ENCODE peak calls at places on chromosomes 7 and 10, in seven cellular contexts. P is testis, N is fibroblast of lung, X is transverse colon, R is AG09309, F is nephron progenitor cell, D is A549. Y is an unnamed sample.

GRCh38 chr7:26410156-26410555 is 118.5 kb downstream of the SNX10 start:
- DNase-seq in F (no peak), N (no peak), D (no peak), R (no peak), X (no peak), P (no peak), Y (no peak)

GRCh38 chr10:126759531-126759930 is 89.0 kb upstream of the C10orf90 start:
- DNase-seq in P (no peak), F (no peak), R (no peak), D (no peak), N (no peak), X (no peak), Y (no peak)

GRCh38 chr10:104447331-104447730 is 93.7 kb downstream of the CFAP58 start:
- DNase-seq in P (no peak), D (no peak), N (no peak), R (no peak), X (no peak), F (no peak), Y (no peak)

GRCh38 chr7:46839651-46840050 is 742.3 kb downstream of the TNS3 start:
- DNase-seq in P (no peak), X (no peak), F (no peak), R (no peak), N (no peak), D (no peak), Y (no peak)

GRCh38 chr10:35565602-35566061 is 39.5 kb upstream of the GJD4 start:
- DNase-seq in R (no peak), D (no peak), P (no peak), N (no peak), X (no peak), F (no peak), Y (no peak)

GRCh38 chr7:29921404-29922010 is 68.1 kb downstream of the SCRN1 start:
- DNase-seq in R (peak), P (peak), F (peak), D (peak), N (peak), X (peak), Y (no peak)

GRCh38 chr10:89373916-89374711 is 3.7 kb upstream of the IFIT1B start:
- DNase-seq in D (no peak), F (no peak), R (peak), X (peak), P (peak), N (peak), Y (peak)

GRCh38 chr10:124387078-124387874 is 31.4 kb downstream of the OAT start:
- DNase-seq in F (no peak), R (no peak), D (peak), P (no peak), X (no peak), N (no peak), Y (no peak)

GRCh38 chr10:91909178-91909677 is at the start of gene FGFBP3:
- DNase-seq in X (peak), F (peak), D (peak), P (peak), R (no peak), N (peak), Y (no peak)

GRCh38 chr10:123790132-123790885 is 101.3 kb downstream of the CPXM2 start:
- DNase-seq in D (no peak), R (no peak), F (no peak), P (no peak), N (no peak), X (no peak), Y (no peak)

GRCh38 chr10:62023289-62023688 is 121.8 kb downstream of the ARID5B start:
- DNase-seq in F (no peak), D (no peak), N (no peak), X (no peak), R (no peak), P (no peak), Y (no peak)

GRCh38 chr7:142568430-142569097 is 180.7 kb upstream of the PRSS1 start:
- DNase-seq in N (peak), D (peak), F (no peak), P (no peak), X (no peak), R (peak), Y (no peak)

GRCh38 chr10:114188001-114188400 is 8.8 kb downstream of the TDRD1 start:
- DNase-seq in F (no peak), D (no peak), N (no peak), X (no peak), P (no peak), R (no peak), Y (no peak)

DNA sequence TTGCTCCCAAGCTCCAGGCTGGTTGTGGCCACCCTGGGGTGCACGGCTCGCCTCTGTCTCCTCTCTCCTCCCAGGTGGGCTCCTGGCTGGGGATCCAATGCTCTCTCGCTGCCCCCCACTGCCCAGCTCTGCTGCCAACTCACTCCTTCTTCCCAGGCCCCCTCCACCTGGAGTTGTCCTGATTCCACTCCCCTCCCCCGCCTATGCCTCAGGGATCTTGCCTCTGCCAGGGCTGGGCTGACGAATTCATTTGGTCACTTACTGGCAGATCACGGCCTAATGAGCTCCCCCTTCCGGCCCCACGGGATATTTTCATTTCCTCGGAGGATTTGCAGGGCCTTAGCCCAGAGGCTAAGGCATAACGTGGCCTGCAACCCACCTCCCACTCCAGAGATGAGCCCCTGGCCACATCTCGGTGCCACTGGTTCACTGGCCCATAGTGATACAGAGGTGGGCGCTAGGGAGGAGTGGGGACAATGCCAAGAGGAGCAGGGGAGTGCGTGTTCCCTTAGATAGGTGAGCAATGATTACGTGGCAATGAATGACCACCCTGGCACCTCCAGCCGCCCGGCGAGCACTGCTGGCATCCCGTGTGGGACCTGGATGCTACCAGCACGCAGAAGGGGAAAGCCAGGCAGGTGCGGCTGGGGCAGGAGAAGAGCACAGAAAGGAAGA is 344.6 kb upstream of the SHH start:
- DNase-seq in R (no peak), P (peak), N (peak), F (peak), D (peak), X (peak), Y (no peak)
- TF ChIP-seq CTCF in R (no peak), P (no peak), N (no peak), F (peak), D (peak), X (peak), Y (no peak)

GRCh38 chr7:94882891-94883290 is 24.5 kb upstream of the PPP1R9A start:
- DNase-seq in X (no peak), R (no peak), F (no peak), N (no peak), P (no peak), D (no peak), Y (no peak)

GRCh38 chr7:94893661-94894060 is 13.7 kb upstream of the PPP1R9A start:
- DNase-seq in D (no peak), R (no peak), N (no peak), P (no peak), X (no peak), F (no peak), Y (no peak)

GRCh38 chr7:94883676-94884075 is 23.7 kb upstream of the PPP1R9A start:
- DNase-seq in F (no peak), R (no peak), N (no peak), X (no peak), D (no peak), P (no peak), Y (no peak)

GRCh38 chr7:94888995-94889523 is 18.3 kb upstream of the PPP1R9A start:
- DNase-seq in P (no peak), D (no peak), R (no peak), N (no peak), X (no peak), F (no peak), Y (no peak)

GRCh38 chr7:94888542-94888941 is 18.9 kb upstream of the PPP1R9A start:
- DNase-seq in P (peak), D (peak), X (peak), N (peak), F (no peak), R (no peak), Y (no peak)
- TF ChIP-seq CTCF in P (peak), D (no peak), X (no peak), N (no peak), F (no peak), R (no peak), Y (no peak)

GRCh38 chr7:155398944-155399343 is 59.0 kb upstream of the EN2 start:
- DNase-seq in F (no peak), P (peak), D (no peak), X (no peak), R (no peak), N (no peak), Y (no peak)
- TF ChIP-seq CTCF in F (no peak), P (no peak), D (peak), X (no peak), R (no peak), N (no peak), Y (no peak)

GRCh38 chr7:4450483-4450882 is 231.6 kb upstream of the FOXK1 start:
- DNase-seq in F (no peak), X (no peak), N (no peak), P (no peak), R (no peak), D (no peak), Y (no peak)
- TF ChIP-seq CTCF in F (no peak), X (no peak), N (no peak), P (no peak), R (no peak), D (no peak), Y (no peak)

GRCh38 chr10:31320179-31320597 is 1.2 kb downstream of the ZEB1 start:
- DNase-seq in X (peak), R (no peak), F (peak), P (peak), N (peak), D (peak), Y (no peak)

GRCh38 chr10:31320598-31321211 is 1.7 kb downstream of the ZEB1 start:
- DNase-seq in R (no peak), F (peak), N (peak), X (peak), P (peak), D (peak), Y (no peak)

GRCh38 chr10:31321396-31321941 is 2.5 kb downstream of the ZEB1 start:
- DNase-seq in N (peak), X (peak), R (no peak), P (no peak), D (no peak), F (no peak), Y (no peak)

GRCh38 chr10:31319602-31320178 is 674 bp downstream of the ZEB1 start:
- DNase-seq in N (no peak), R (no peak), D (no peak), X (no peak), P (no peak), F (no peak), Y (no peak)

DNA sequence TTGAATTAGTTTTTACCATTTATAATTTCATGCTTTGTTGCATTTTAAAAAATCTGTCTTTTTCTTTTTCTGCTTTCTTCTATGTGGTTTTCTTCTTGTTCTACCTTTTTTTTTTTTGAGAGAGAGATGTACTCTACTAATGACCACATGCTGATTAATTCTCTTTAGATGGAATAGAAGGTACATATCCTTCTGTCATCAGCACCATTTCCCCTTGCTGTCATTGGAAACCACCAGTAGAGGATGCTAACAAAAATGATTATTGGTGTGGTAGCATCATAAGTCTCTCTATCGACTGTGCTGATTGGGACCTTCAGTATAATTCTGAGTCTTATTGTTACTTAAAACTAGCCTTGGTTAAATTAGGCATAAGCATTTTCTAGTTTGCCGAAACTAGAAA is 3.6 kb downstream of the ZEB1 start:
- DNase-seq in R (no peak), F (no peak), P (no peak), N (peak), X (no peak), D (no peak), Y (no peak)
- TF ChIP-seq CTCF in R (peak), F (no peak), P (peak), N (peak), X (no peak), D (no peak), Y (peak)

DNA sequence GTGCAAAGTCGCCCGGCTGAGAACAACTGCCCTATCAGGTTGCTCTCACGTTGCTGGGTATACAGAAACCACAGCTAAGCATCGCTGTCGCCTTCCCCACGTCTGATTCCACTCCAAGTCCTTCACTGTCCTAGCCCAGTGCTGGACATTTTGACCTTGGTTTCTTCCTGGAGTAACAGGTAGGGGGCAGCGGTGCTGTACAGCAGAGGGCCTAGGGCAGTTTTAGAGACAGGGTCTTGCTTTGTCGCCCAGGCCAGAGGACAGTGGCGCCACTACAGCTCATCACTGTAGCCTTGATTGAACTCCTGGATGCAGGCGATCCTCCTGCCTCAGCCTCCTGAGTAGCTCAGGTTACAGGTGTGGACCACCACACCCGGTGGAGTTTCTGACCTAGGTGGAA is 2.6 kb downstream of the CLDN15 start:
- DNase-seq in X (no peak), D (no peak), N (no peak), P (no peak), R (no peak), F (no peak), Y (no peak)
- TF ChIP-seq CTCF in X (peak), D (peak), N (no peak), P (no peak), R (peak), F (peak), Y (peak)

GRCh38 chr7:81248420-81248819 is 329.6 kb upstream of the SEMA3C start:
- DNase-seq in N (no peak), F (no peak), R (no peak), D (no peak), P (no peak), X (no peak), Y (no peak)

GRCh38 chr7:81245353-81245752 is 326.5 kb upstream of the SEMA3C start:
- DNase-seq in D (no peak), X (no peak), R (no peak), F (no peak), N (no peak), P (no peak), Y (no peak)

DNA sequence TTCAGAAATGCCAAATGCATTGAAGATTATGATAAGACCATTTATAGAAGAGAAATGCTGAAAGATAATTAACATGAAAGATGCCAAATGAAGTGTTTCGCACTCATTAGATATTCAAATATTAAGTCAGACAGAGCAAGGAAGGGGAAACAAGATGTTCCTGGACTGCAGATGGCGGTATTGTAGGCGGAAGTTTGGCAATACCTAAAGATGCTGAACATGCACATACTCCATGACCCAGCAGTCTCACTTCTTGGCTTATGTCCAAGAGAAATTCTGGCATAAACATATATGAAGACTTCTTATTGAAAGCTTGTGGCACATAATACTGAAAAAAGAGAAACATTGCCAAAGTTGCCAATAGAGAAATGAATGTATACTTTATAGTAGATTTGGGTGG is 325.4 kb upstream of the SEMA3C start:
- DNase-seq in F (no peak), X (no peak), R (no peak), D (no peak), P (no peak), N (peak), Y (no peak)
- TF ChIP-seq CTCF in F (no peak), X (no peak), R (no peak), D (no peak), P (no peak), N (no peak), Y (no peak)